ENCODE peak calls at places on chromosomes 1 and 21, in six cellular contexts. L, A, Y, W, O and N are unnamed samples.

GRCh38 chr1:81799939-81800740 is 594 bp upstream of the ADGRL2 start:
- DNase-seq in L (no peak), A (no peak), Y (no peak), W (peak; percentile 85), O (peak; percentile 23), N (peak; percentile 45)

GRCh38 chr21:18340387-18340942 is 63.1 kb downstream of the TMPRSS15 start:
- DNase-seq in L (no peak), A (no peak), Y (no peak), W (no peak), O (no peak), N (no peak)

GRCh38 chr1:89254658-89255287 is 17.9 kb downstream of the GBP5 start:
- DNase-seq in L (no peak), A (no peak), Y (no peak), W (no peak), O (no peak), N (no peak)

GRCh38 chr1:153945795-153946621 is 510 bp downstream of the DENND4B start:
- DNase-seq in L (peak; percentile 99), A (peak; percentile 76), Y (peak; percentile 86), W (peak; percentile 95), O (peak; percentile 90), N (peak; percentile 86)

GRCh38 chr1:1162597-1163537 is 10.8 kb upstream of the TTLL10 start:
- DNase-seq in L (no peak), A (peak; percentile 86), Y (no peak), W (no peak), O (peak; percentile 92), N (peak; percentile 95)

GRCh38 chr1:19484793-19485361 is 462 bp downstream of the CAPZB start:
- DNase-seq in L (no peak), A (no peak), Y (peak; percentile 95), W (peak; percentile 76), O (no peak), N (no peak)

GRCh38 chr1:48761411-48761810 is 15.3 kb downstream of the BEND5 start:
- DNase-seq in L (no peak), A (no peak), Y (no peak), W (no peak), O (no peak), N (no peak)

GRCh38 chr1:147389532-147390184 is 147.2 kb downstream of the CHD1L start:
- DNase-seq in L (no peak), A (no peak), Y (peak; percentile 47), W (no peak), O (no peak), N (no peak)

GRCh38 chr1:66294692-66295384 is 239.1 kb upstream of the SGIP1 start:
- DNase-seq in L (no peak), A (no peak), Y (no peak), W (no peak), O (no peak), N (no peak)

GRCh38 chr1:54230507-54231339 is 30.8 kb downstream of the MRPL37 start:
- DNase-seq in L (peak; percentile 24), A (no peak), Y (no peak), W (no peak), O (no peak), N (no peak)

GRCh38 chr1:47635597-47635996 is 197.8 kb downstream of the FOXD2 start:
- DNase-seq in L (no peak), A (no peak), Y (no peak), W (no peak), O (no peak), N (no peak)

GRCh38 chr1:62841587-62842169 is 57.7 kb downstream of the ATG4C start:
- DNase-seq in L (no peak), A (no peak), Y (peak; percentile 53), W (no peak), O (no peak), N (no peak)

GRCh38 chr1:45512641-45513054 is 9.0 kb downstream of the PRDX1 start:
- DNase-seq in L (no peak), A (no peak), Y (peak; percentile 57), W (peak; percentile 67), O (peak; percentile 66), N (peak; percentile 73)

GRCh38 chr1:94698341-94698740 is 121.8 kb upstream of the SLC44A3 start:
- DNase-seq in L (no peak), A (no peak), Y (no peak), W (no peak), O (no peak), N (no peak)

GRCh38 chr1:87084247-87084836 is 169.9 kb downstream of the HS2ST1 start:
- DNase-seq in L (no peak), A (no peak), Y (no peak), W (no peak), O (no peak), N (no peak)

GRCh38 chr1:162056043-162056442 is 13.4 kb upstream of the NOS1AP start:
- DNase-seq in L (peak; percentile 74), A (peak; percentile 61), Y (peak; percentile 62), W (peak; percentile 76), O (peak; percentile 72), N (peak; percentile 70)

GRCh38 chr21:38166214-38166547 is 90.6 kb upstream of the KCNJ15 start:
- DNase-seq in L (no peak), A (no peak), Y (no peak), W (no peak), O (no peak), N (no peak)

GRCh38 chr1:226064816-226065248 is 2.3 kb downstream of the H3-3A start:
- DNase-seq in L (no peak), A (no peak), Y (no peak), W (no peak), O (peak; percentile 58), N (peak; percentile 52)

GRCh38 chr1:84402060-84402459 is 3.8 kb downstream of the DNASE2B start:
- DNase-seq in L (no peak), A (no peak), Y (no peak), W (no peak), O (no peak), N (no peak)

GRCh38 chr1:118101445-118101844 is 83.6 kb downstream of the SPAG17 start:
- DNase-seq in L (no peak), A (no peak), Y (no peak), W (no peak), O (no peak), N (no peak)

GRCh38 chr1:60103186-60103585 is 29.6 kb upstream of the C1orf87 start:
- DNase-seq in L (no peak), A (no peak), Y (no peak), W (no peak), O (no peak), N (no peak)

GRCh38 chr1:150548632-150549495 is at the start of gene ADAMTSL4:
- DNase-seq in L (peak; percentile 90), A (peak; percentile 63), Y (peak; percentile 93), W (peak; percentile 86), O (peak; percentile 68), N (peak; percentile 72)

GRCh38 chr21:34845521-34846213 is 176.9 kb downstream of the CLIC6 start:
- DNase-seq in L (no peak), A (no peak), Y (no peak), W (no peak), O (peak; percentile 53), N (peak; percentile 82)

GRCh38 chr1:97144527-97144926 is 422.9 kb downstream of the PTBP2 start:
- DNase-seq in L (no peak), A (no peak), Y (no peak), W (no peak), O (no peak), N (no peak)

GRCh38 chr1:95850798-95851197 is 616.8 kb downstream of the RWDD3 start:
- DNase-seq in L (no peak), A (no peak), Y (no peak), W (no peak), O (no peak), N (no peak)

GRCh38 chr1:3226191-3226590 is 157.2 kb downstream of the PRDM16 start:
- DNase-seq in L (no peak), A (no peak), Y (no peak), W (no peak), O (no peak), N (no peak)

GRCh38 chr1:6918908-6919511 is 133.8 kb downstream of the CAMTA1 start:
- DNase-seq in L (no peak), A (no peak), Y (no peak), W (peak; percentile 40), O (no peak), N (no peak)

GRCh38 chr1:87135313-87135712 is 193.4 kb upstream of the LMO4 start:
- DNase-seq in L (no peak), A (no peak), Y (no peak), W (no peak), O (no peak), N (no peak)

GRCh38 chr1:98102369-98103030 is 181.7 kb upstream of the DPYD start:
- DNase-seq in L (no peak), A (no peak), Y (no peak), W (no peak), O (no peak), N (no peak)

GRCh38 chr1:44377925-44378784 is 23.1 kb upstream of the ERI3 start:
- DNase-seq in L (no peak), A (no peak), Y (peak; percentile 60), W (no peak), O (peak; percentile 24), N (peak; percentile 57)

GRCh38 chr1:55284856-55285255 is 69.7 kb upstream of the USP24 start:
- DNase-seq in L (no peak), A (no peak), Y (no peak), W (peak; percentile 76), O (no peak), N (no peak)

GRCh38 chr1:10900691-10901090 is 104.2 kb upstream of the CASZ1 start:
- DNase-seq in L (peak; percentile 28), A (no peak), Y (no peak), W (no peak), O (no peak), N (no peak)

GRCh38 chr1:89070509-89070908 is 5.5 kb upstream of the GBP1 start:
- DNase-seq in L (no peak), A (no peak), Y (no peak), W (no peak), O (no peak), N (no peak)

GRCh38 chr1:999797-1000356 is at the start of gene HES4:
- DNase-seq in L (peak; percentile 87), A (peak; percentile 83), Y (no peak), W (peak; percentile 97), O (peak; percentile 92), N (peak; percentile 93)

GRCh38 chr1:154414606-154415005 is 9.5 kb downstream of the IL6R start:
- DNase-seq in L (no peak), A (no peak), Y (no peak), W (peak; percentile 85), O (no peak), N (peak; percentile 63)

GRCh38 chr1:56339786-56340465 is 239.4 kb downstream of the PLPP3 start:
- DNase-seq in L (no peak), A (no peak), Y (no peak), W (no peak), O (no peak), N (no peak)
- TF ChIP-seq POLR2A in L (no peak), A (no peak), Y (no peak), W (no peak), O (no peak), N (no peak)

GRCh38 chr21:44444286-44444931 is 10.9 kb upstream of the LRRC3 start:
- DNase-seq in L (peak; percentile 69), A (no peak), Y (peak; percentile 44), W (peak; percentile 57), O (no peak), N (no peak)
- TF ChIP-seq POLR2AphosphoS5 in L (no peak), A (no peak), Y (no peak), W (no peak), O (no peak), N (no peak)

GRCh38 chr21:42227909-42228708 is 9.2 kb downstream of the ABCG1 start:
- DNase-seq in L (peak; percentile 97), A (no peak), Y (peak; percentile 77), W (peak; percentile 97), O (peak; percentile 95), N (peak; percentile 86)
- H3K4me3 ChIP-seq in L (no peak overlapping the region), A (no peak overlapping the region), Y (no peak overlapping the region), W (no peak overlapping the region), O (no peak overlapping the region), N (no peak overlapping the region)

GRCh38 chr1:111734426-111734825 is 4.8 kb downstream of the INKA2 start:
- DNase-seq in L (no peak), A (no peak), Y (no peak), W (no peak), O (no peak), N (no peak)
- TF ChIP-seq POLR2A in L (no peak), A (no peak), Y (no peak), W (no peak), O (no peak), N (no peak)